ENCODE peak calls at places on chromosome 2, in four cellular contexts. One of them, this sample, is unnamed.

GRCh38 chr2:54454922-54455583 is 1.1 kb upstream of the SPTBN1 start:
- DNase-seq in HCT116: no peak
- DNase-seq in MM.1S: peak; percentile 51
- DNase-seq in OCI-LY7: no peak
- DNase-seq in this sample: peak; percentile 26

GRCh38 chr2:24754985-24755690 is 38.1 kb downstream of the PTRHD1 start:
- DNase-seq in HCT116: no peak
- DNase-seq in MM.1S: no peak
- DNase-seq in OCI-LY7: no peak
- DNase-seq in this sample: no peak

GRCh38 chr2:151669585-151670081 is 64.6 kb downstream of the NEB start:
- DNase-seq in HCT116: no peak
- DNase-seq in MM.1S: no peak
- DNase-seq in OCI-LY7: no peak
- DNase-seq in this sample: no peak

GRCh38 chr2:126224766-126225165 is 431.2 kb upstream of the GYPC start:
- DNase-seq in HCT116: no peak
- DNase-seq in MM.1S: no peak
- DNase-seq in OCI-LY7: no peak
- DNase-seq in this sample: no peak

GRCh38 chr2:238320648-238321281 is 447 bp downstream of the TRAF3IP1 start:
- DNase-seq in HCT116: no peak
- DNase-seq in MM.1S: no peak
- DNase-seq in OCI-LY7: peak; percentile 14
- DNase-seq in this sample: peak; percentile 46

GRCh38 chr2:73307720-73308119 is 14.4 kb upstream of the EGR4 start:
- DNase-seq in HCT116: no peak
- DNase-seq in MM.1S: no peak
- DNase-seq in OCI-LY7: no peak
- DNase-seq in this sample: no peak

GRCh38 chr2:43343573-43344304 is 117.3 kb upstream of the ZFP36L2 start:
- DNase-seq in HCT116: no peak
- DNase-seq in MM.1S: no peak
- DNase-seq in OCI-LY7: no peak
- DNase-seq in this sample: peak; percentile 58

GRCh38 chr2:176484838-176485237 is 215.6 kb downstream of the MTX2 start:
- DNase-seq in HCT116: no peak
- DNase-seq in MM.1S: no peak
- DNase-seq in OCI-LY7: no peak
- DNase-seq in this sample: peak; percentile 14

GRCh38 chr2:52904511-52904910 is 863.1 kb upstream of the CHAC2 start:
- DNase-seq in HCT116: no peak
- DNase-seq in MM.1S: no peak
- DNase-seq in OCI-LY7: no peak
- DNase-seq in this sample: no peak

DNA sequence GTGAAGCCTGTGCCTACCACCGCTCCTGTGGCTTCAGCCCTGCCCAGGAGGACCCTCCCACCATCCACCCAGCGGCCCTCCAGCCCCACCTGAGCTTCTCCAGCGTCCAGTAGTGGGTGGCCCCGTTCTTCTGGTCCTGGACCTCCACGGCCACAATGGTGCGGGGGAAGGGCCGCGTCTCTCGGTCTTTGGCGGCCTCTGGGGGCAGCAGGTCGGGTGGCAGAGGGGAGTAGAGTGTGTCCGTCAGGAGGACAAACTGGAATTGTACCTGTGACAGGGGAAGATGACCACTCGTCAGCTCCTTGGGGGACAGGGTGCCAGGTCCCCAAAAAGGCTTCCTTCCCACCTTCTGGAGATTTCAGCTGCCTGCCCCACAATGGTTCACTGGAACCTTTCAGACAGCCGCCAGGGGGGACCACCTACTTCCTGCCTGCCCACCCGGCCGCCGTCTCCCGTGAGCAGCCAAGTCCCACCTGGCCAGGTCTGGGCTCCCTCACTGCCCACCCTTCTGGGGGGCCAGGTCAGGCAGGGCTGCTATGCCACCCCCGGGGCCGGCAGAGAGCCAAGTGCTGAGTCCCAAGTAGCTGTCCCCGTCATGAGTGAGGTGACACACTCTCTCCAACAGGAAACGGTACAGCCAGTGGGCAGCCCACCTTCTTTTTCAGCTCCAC is 59.3 kb downstream of the KIF1A start:
- DNase-seq in HCT116: no peak
- DNase-seq in MM.1S: no peak
- DNase-seq in OCI-LY7: no peak
- DNase-seq in this sample: no peak
- H3K9me2 ChIP-seq in HCT116: no peaks in the 10 kb centered on the region
- H3K9me2 ChIP-seq in MM.1S: no peaks in the 10 kb centered on the region
- H3K9me2 ChIP-seq in OCI-LY7: no peaks in the 10 kb centered on the region
- H3K9me2 ChIP-seq in this sample: no peaks in the 10 kb centered on the region

DNA sequence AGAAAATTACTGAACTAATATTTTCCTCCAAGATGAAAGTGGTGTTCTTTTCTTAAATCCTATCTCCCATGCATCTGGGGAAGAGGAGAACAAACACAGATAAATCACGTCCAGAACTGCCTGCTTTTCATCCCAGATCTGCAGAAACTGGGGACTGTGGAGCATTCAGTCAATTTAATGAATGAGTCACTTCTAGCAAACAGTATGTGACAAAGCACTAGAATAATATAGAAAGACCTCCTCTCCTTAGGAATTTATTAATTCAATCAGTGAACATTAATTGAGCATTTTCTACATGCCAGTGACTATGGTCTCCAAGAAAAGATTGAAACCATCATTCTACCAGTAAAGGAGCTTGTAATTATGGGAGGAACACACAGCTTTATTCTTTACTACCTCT is 693.4 kb upstream of the ID2 start:
- DNase-seq in HCT116: no peak
- DNase-seq in MM.1S: no peak
- DNase-seq in OCI-LY7: no peak
- DNase-seq in this sample: no peak
- H3K9me2 ChIP-seq in HCT116: no peaks in the 10 kb centered on the region
- H3K9me2 ChIP-seq in MM.1S: no peaks in the 10 kb centered on the region
- H3K9me2 ChIP-seq in OCI-LY7: no peaks in the 10 kb centered on the region
- H3K9me2 ChIP-seq in this sample: no peaks in the 10 kb centered on the region

GRCh38 chr2:128641421-128642095 is 322.9 kb upstream of the HS6ST1 start:
- DNase-seq in HCT116: no peak
- DNase-seq in MM.1S: no peak
- DNase-seq in OCI-LY7: no peak
- DNase-seq in this sample: no peak

GRCh38 chr2:128640847-128641360 is 322.2 kb upstream of the HS6ST1 start:
- DNase-seq in HCT116: no peak
- DNase-seq in MM.1S: no peak
- DNase-seq in OCI-LY7: no peak
- DNase-seq in this sample: no peak

GRCh38 chr2:128640166-128640846 is 321.6 kb upstream of the HS6ST1 start:
- DNase-seq in HCT116: no peak
- DNase-seq in MM.1S: no peak
- DNase-seq in OCI-LY7: no peak
- DNase-seq in this sample: no peak

GRCh38 chr2:128638741-128639477 is 320.2 kb upstream of the HS6ST1 start:
- DNase-seq in HCT116: no peak
- DNase-seq in MM.1S: no peak
- DNase-seq in OCI-LY7: no peak
- DNase-seq in this sample: no peak

GRCh38 chr2:128639693-128640092 is 321.0 kb upstream of the HS6ST1 start:
- DNase-seq in HCT116: no peak
- DNase-seq in MM.1S: no peak
- DNase-seq in OCI-LY7: no peak
- DNase-seq in this sample: no peak
- H3K9me2 ChIP-seq in HCT116: no peaks in the 10 kb centered on the region
- H3K9me2 ChIP-seq in MM.1S: no peaks in the 10 kb centered on the region
- H3K9me2 ChIP-seq in OCI-LY7: no peaks in the 10 kb centered on the region
- H3K9me2 ChIP-seq in this sample: no peaks in the 10 kb centered on the region

DNA sequence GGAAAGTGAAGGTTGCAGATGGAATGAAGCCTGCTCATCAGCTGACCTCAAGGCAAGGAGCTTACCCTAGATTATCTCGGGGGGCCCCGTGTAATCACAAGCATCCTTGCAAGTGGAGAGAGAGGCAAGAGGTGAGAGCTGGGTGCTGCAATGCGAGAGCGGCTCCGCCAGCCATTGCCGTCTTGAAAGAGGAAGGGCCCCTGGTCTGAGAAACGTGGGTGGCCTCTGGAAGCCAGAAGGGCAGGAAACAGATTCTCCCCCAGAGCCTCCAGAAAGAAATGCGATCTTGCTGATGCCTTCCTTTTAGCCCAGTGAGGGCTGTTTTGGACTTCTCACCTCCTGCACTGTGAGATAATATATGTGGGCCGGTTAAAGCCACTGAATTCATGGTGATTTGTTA is 319.6 kb upstream of the HS6ST1 start:
- DNase-seq in HCT116: no peak
- DNase-seq in MM.1S: no peak
- DNase-seq in OCI-LY7: no peak
- DNase-seq in this sample: no peak
- H3K9me2 ChIP-seq in HCT116: no peaks in the 10 kb centered on the region
- H3K9me2 ChIP-seq in MM.1S: no peaks in the 10 kb centered on the region
- H3K9me2 ChIP-seq in OCI-LY7: no peaks in the 10 kb centered on the region
- H3K9me2 ChIP-seq in this sample: no peaks in the 10 kb centered on the region

This sample was measured in hepatocyte.